ENCODE peak calls at places on chromosome 1, in ten cellular contexts. T is IMR-90, U is GM23338, W is MM.1S, M is GM23248, P is A549, R is HCT116, K is Karpas-422, N is PC-3, L is fibroblast of lung. G is an unnamed sample. For H3K4me1, the result is how much of the 10 kb centered on the place peaks cover.

GRCh38 chr1:201540846-201541735 is 2.2 kb downstream of the NAV1 start:
- DNase-seq in P (no peak), T (no peak), K (peak), M (no peak), R (no peak), L (no peak), U (no peak), W (no peak), N (no peak), G (peak)

GRCh38 chr1:29912413-29912812 is 676.1 kb downstream of the PTPRU start:
- DNase-seq in U (no peak), L (peak), W (no peak), M (peak), T (peak), K (peak), P (no peak), N (peak), R (peak), G (no peak)

GRCh38 chr1:244063498-244063897 is 12.4 kb downstream of the ZBTB18 start:
- DNase-seq in U (no peak), M (no peak), T (no peak), K (no peak), P (no peak), R (no peak), N (no peak), W (no peak), L (no peak), G (no peak)

GRCh38 chr1:25544243-25544764 is 898 bp downstream of the LDLRAP1 start:
- DNase-seq in R (no peak), T (no peak), W (peak), L (no peak), P (no peak), M (no peak), K (no peak), N (peak), U (no peak), G (peak)

GRCh38 chr1:234597894-234598293 is 12.1 kb downstream of the IRF2BP2 start:
- DNase-seq in N (peak), P (peak), R (no peak), T (peak), L (peak), U (peak), W (peak), K (peak), M (peak), G (peak)

GRCh38 chr1:92134331-92134730 is 54.2 kb downstream of the BTBD8 start:
- DNase-seq in L (no peak), K (no peak), P (no peak), U (no peak), T (no peak), M (no peak), R (no peak), W (no peak), N (no peak), G (no peak)

GRCh38 chr1:64167176-64167575 is 36.2 kb upstream of the UBE2U start:
- DNase-seq in R (no peak), P (no peak), W (no peak), K (no peak), T (peak), U (no peak), N (no peak), M (peak), L (peak), G (no peak)

GRCh38 chr1:22398656-22399420 is 52.8 kb upstream of the ZBTB40 start:
- DNase-seq in M (no peak), W (no peak), T (no peak), U (no peak), L (no peak), N (no peak), P (no peak), R (no peak), K (no peak), G (no peak)

GRCh38 chr1:41490911-41491310 is 6.4 kb upstream of the EDN2 start:
- DNase-seq in L (no peak), M (no peak), K (no peak), P (no peak), U (no peak), R (no peak), T (no peak), W (no peak), N (no peak), G (no peak)

GRCh38 chr1:233327938-233328660 is 575 bp downstream of the MAP3K21 start:
- DNase-seq in N (peak), L (no peak), R (no peak), M (peak), P (no peak), K (peak), T (no peak), W (peak), U (peak), G (peak)

GRCh38 chr1:45585496-45586075 is 1.7 kb downstream of the NASP start:
- DNase-seq in W (no peak), K (no peak), U (no peak), M (no peak), P (no peak), R (no peak), N (no peak), T (no peak), L (no peak), G (no peak)

GRCh38 chr1:8026976-8027747 is 1.1 kb upstream of the ERRFI1 start:
- DNase-seq in P (no peak), R (no peak), U (peak), L (peak), T (peak), N (peak), K (no peak), W (no peak), M (peak), G (no peak)

GRCh38 chr1:7491089-7491817 is 279.8 kb upstream of the VAMP3 start:
- DNase-seq in N (peak), K (no peak), U (no peak), R (no peak), W (no peak), P (no peak), M (peak), L (peak), T (peak), G (no peak)

GRCh38 chr1:177227978-177228720 is 57.4 kb downstream of the BRINP2 start:
- DNase-seq in K (no peak), L (no peak), P (no peak), N (no peak), M (no peak), R (no peak), U (no peak), T (no peak), W (no peak), G (no peak)

GRCh38 chr1:196007763-196008162 is 600.5 kb downstream of the KCNT2 start:
- DNase-seq in M (no peak), U (no peak), W (no peak), P (no peak), N (peak), K (no peak), R (no peak), L (no peak), T (no peak), G (no peak)

DNA sequence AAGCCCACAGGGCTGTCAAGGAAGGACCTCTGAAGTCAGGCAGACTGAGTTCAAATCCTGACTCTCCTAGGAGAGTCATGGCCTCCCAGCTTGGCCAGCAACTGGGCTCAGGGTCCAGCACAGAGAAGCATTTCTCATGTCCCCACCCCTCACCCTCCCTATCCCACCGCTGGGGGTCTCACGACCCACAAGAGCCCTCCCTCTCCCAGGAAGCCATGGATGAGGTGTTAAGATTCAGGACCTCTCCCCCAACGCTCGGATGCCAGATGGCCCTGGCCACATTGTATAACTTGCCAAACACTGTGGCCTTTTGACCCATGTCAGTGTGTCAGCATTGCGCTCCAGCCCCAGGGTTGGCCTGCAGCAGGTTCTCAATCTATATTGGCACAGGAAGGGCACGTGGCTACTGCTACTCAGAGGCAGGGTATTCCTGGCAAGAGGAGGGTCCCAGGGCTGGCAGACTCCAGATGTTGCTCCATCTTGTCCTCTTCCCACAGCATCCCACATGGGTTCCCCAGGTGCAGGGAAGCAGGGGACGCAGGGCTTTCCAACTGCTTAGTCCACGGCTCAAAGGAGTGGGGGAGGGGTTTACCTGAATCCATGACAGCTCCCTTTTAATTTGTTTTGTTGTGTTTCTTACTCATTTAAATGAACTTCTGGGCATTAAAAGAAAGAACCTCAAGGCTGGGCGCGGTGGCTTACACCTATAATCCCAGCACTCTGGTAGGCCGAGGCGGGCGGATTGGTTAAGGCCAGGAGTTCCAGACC is 10.5 kb downstream of the SLC2A1 start:
- DNase-seq in M (no peak), L (no peak), R (no peak), U (peak), K (no peak), T (no peak), W (no peak), N (no peak), P (no peak), G (no peak)
- H3K4me1 ChIP-seq in M (under half), L (under half), R (half or more), U (half or more), K (half or more), T (half or more), W (under half), N (half or more), P (half or more), G (half or more)

GRCh38 chr1:150176593-150176992 is 26.9 kb downstream of the PLEKHO1 start:
- DNase-seq in K (no peak), N (no peak), U (no peak), W (no peak), L (peak), P (no peak), M (no peak), T (no peak), R (no peak), G (no peak)

GRCh38 chr1:150168960-150169565 is 19.3 kb downstream of the PLEKHO1 start:
- DNase-seq in W (peak), L (peak), M (peak), T (peak), R (peak), P (peak), N (peak), K (peak), U (peak), G (peak)

GRCh38 chr1:150178543-150178942 is 28.8 kb downstream of the PLEKHO1 start:
- DNase-seq in L (no peak), K (no peak), M (no peak), P (no peak), T (no peak), W (no peak), N (no peak), R (no peak), U (no peak), G (no peak)

GRCh38 chr1:150171801-150172200 is 22.1 kb downstream of the PLEKHO1 start:
- DNase-seq in R (no peak), K (no peak), N (no peak), W (no peak), U (no peak), L (no peak), M (no peak), P (no peak), T (no peak), G (no peak)

GRCh38 chr1:150173161-150173585 is 23.5 kb downstream of the PLEKHO1 start:
- DNase-seq in U (peak), L (no peak), T (no peak), N (no peak), R (no peak), P (no peak), M (no peak), K (no peak), W (no peak), G (no peak)
- H3K4me2 ChIP-seq in U (no peak), L (no peak), T (no peak), N (no peak), R (no peak), P (no peak), M (no peak), K (no peak), W (no peak), G (no peak)

DNA sequence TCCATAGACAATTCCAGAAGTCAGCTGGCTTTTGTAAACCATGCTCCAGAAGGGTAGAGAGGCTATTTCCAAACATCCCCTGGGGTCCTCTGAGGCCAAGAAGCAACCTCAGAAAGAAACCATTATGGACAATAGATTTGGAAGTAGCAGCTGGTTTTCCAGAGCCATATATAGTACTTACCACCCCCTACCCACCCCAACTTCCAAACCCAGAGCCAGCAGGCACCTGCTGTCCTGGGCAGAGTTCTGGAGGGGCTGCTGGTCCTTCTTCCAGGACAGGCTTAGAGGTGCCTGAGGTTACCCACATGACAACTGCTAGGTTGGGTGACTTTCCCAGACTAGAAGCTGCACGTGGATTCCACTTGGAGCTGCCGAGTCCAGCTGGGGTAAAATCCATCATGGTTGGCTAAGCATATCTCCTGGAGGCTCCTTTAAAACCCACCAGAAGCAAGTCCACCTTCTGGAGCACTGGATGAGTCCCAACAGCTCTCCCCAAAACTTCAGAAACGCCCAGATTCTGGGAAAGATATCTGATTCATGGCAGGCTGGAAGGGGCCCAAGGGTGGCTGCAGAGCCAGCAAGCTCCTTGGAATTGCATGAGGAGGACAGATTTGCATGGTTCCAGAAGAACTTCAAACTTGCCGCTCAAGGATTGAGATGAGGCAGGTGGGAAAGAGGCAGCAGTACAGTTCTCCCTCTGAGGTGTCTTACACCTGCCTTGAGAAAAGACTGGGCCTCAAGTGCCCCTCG is 5.8 kb downstream of the MYCL start:
- DNase-seq in W (no peak), N (no peak), R (no peak), L (no peak), M (peak), T (no peak), P (no peak), U (no peak), K (no peak), G (no peak)
- H3K4me1 ChIP-seq in W (under half), N (under half), R (under half), L (under half), M (under half), T (under half), P (under half), U (half or more), K (under half), G (under half)

DNA sequence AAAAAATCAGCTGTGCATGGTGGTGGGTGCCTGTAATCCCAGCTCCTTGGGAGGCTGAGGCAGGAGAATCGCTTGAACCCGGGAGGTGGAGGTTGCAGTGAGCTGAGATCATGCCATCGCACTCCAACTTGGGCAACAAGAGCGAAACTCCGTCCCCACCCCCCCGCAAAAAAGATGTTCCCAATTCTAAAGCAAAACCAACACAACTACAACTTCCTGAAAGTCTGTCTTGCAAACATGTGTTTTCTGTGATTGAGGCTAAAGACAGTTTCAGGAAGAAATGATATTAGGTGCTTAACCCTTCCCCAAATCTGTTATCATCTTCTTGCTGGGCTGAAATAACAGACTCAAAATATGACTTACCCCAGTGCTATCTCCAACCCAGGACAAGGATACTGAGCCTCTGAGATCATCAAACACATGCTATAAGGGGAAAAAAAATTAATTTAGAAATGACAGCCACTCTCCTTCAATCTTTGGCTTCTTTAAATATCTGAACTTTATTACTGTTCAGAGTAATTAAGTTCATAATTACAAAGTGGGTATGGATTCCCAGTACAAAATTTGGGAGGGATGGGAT is 28.5 kb downstream of the SORT1 start:
- DNase-seq in L (no peak), P (no peak), U (no peak), M (peak), W (peak), N (no peak), R (no peak), T (peak), K (no peak), G (no peak)
- H3K4me2 ChIP-seq in L (no peak), P (no peak), U (no peak), M (peak), W (peak), N (no peak), R (no peak), T (no peak), K (no peak), G (no peak)

GRCh38 chr1:228092342-228093049 is 10.0 kb downstream of the ARF1 start:
- DNase-seq in K (no peak), N (no peak), U (no peak), M (no peak), P (no peak), R (no peak), L (no peak), W (no peak), T (no peak), G (no peak)

GRCh38 chr1:228089520-228090380 is 7.2 kb downstream of the ARF1 start:
- DNase-seq in K (no peak), P (no peak), W (no peak), R (no peak), N (no peak), M (peak), L (no peak), U (no peak), T (no peak), G (peak)

GRCh38 chr1:228090613-228091081 is 8.1 kb downstream of the ARF1 start:
- DNase-seq in U (no peak), W (peak), T (peak), M (peak), N (no peak), P (no peak), K (no peak), L (peak), R (no peak), G (no peak)

GRCh38 chr1:228093050-228093906 is 9.8 kb downstream of the C1orf35 start:
- DNase-seq in W (no peak), U (no peak), R (no peak), P (no peak), L (no peak), M (no peak), N (peak), T (no peak), K (no peak), G (no peak)

DNA sequence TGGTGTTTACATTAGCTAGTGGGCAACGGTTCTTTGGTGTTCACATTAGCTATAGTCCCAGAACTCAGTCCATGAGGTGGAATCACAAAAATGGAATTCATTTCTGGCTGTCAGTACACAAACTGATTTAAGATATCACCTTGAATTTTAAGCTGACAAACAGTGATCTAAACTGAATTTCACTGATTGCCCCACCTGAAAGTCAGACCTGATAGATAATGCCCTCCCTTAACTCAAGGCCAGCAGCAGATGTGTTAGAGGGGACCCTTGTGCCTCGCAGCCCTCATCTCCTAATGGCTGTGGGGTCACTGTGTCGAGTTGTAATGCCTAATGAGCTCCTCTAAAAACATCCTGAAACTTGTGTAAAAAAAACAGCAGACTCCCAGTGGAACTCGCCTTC is 8.6 kb downstream of the ARF1 start:
- DNase-seq in L (no peak), P (no peak), U (no peak), R (no peak), K (no peak), T (no peak), W (no peak), N (no peak), M (no peak), G (no peak)
- H3K4me1 ChIP-seq in L (under half), P (under half), U (under half), R (under half), K (under half), T (under half), W (half or more), N (half or more), M (half or more), G (under half)

G was measured in OCI-LY7.